ENCODE peak calls at places on chromosomes 7 and 10, in four cellular contexts. C is mammary epithelial cell; N is PC-9; Y is CD8-positive, alpha-beta T cell. E is an unnamed sample.

GRCh38 chr7:112161253-112162160 is 44.7 kb downstream of the DOCK4 start:
- DNase-seq in N (no peak), Y (no peak), C (no peak), E (no peak)

GRCh38 chr7:106346678-106347217 is 62.0 kb upstream of the NAMPT start:
- DNase-seq in N (peak; percentile 96), C (peak; percentile 94), Y (peak; percentile 53), E (peak; percentile 77)

GRCh38 chr7:149724661-149725425 is 48.5 kb downstream of the ZNF467 start:
- DNase-seq in C (no peak), Y (no peak), N (peak; percentile 12), E (no peak)

GRCh38 chr7:46685051-46685450 is 764.0 kb upstream of the IGFBP3 start:
- DNase-seq in C (no peak), Y (no peak), N (no peak), E (no peak)

GRCh38 chr7:41487229-41487861 is 215.5 kb downstream of the INHBA start:
- DNase-seq in N (no peak), C (no peak), Y (no peak), E (no peak)

GRCh38 chr10:3813986-3814831 is 29.2 kb upstream of the KLF6 start:
- DNase-seq in N (no peak), Y (no peak), C (peak; percentile 21), E (no peak)

GRCh38 chr7:5177060-5177459 is 13.0 kb upstream of the WIPI2 start:
- DNase-seq in Y (no peak), N (peak; percentile 54), C (peak; percentile 49), E (peak; percentile 24)

GRCh38 chr10:132942101-132942739 is at the start of gene CFAP46:
- DNase-seq in N (no peak), Y (no peak), C (no peak), E (peak; percentile 27)

GRCh38 chr7:65980478-65981250 is 1.3 kb downstream of the GUSB start:
- DNase-seq in N (no peak), Y (peak; percentile 55), C (no peak), E (no peak)

GRCh38 chr7:135723411-135723810 is 4.6 kb downstream of the SLC13A4 start:
- DNase-seq in Y (no peak), C (no peak), N (no peak), E (no peak)

GRCh38 chr7:121505021-121505420 is 108.9 kb upstream of the FAM3C start:
- DNase-seq in C (no peak), Y (no peak), N (no peak), E (no peak)

GRCh38 chr10:14540062-14540461 is 209.3 kb upstream of the FRMD4A start:
- DNase-seq in N (no peak), C (no peak), Y (no peak), E (no peak)
- H3K27ac ChIP-seq in N (no peak overlapping the region), C (no peak overlapping the region), Y (no peak overlapping the region), E (no peak overlapping the region)

GRCh38 chr10:106189254-106189653 is 975.3 kb downstream of the SORCS1 start:
- DNase-seq in C (no peak), Y (no peak), N (no peak), E (peak; percentile 22)
- TF ChIP-seq CTCF in C (peak; percentile 67), Y (no peak), N (peak; percentile 44), E (peak; percentile 19)

GRCh38 chr7:39073432-39073831 is 95.7 kb downstream of the POU6F2 start:
- DNase-seq in C (no peak), Y (no peak), N (peak; percentile 12), E (no peak)
- H3K27ac ChIP-seq in C (no peak overlapping the region), Y (no peak overlapping the region), N (no peak overlapping the region), E (no peak overlapping the region)

DNA sequence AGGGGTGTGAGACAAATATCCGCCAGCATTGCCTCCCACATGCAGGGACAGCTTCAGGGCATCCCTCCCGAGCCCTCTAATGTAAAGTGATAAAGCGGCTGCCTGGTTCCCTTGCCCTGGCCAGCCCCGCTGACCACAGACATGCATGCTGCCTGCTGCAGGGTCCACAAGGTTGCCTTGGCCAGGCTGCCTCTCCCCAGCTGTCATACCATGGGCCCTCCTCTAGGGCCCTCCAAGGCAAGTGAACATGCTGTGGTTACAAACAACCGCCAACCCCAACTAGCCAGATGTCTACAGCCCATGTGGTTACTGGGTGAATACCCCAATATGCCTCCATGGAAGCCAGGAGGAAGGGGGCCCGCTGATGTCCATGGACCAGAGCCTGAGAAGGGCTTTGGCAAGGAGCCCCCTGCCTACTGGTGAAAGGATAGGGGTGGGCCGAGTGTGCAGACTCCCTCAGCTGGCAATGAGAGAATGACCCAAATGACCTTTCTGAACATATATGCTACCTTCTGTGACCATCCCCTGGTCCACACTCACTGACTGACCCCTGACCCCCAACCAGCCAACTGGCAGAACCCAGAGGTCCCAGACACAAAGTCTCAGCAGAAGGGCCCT is 37.4 kb downstream of the GRID1 start:
- DNase-seq in Y (no peak), C (no peak), N (no peak), E (no peak)
- TF ChIP-seq CTCF in Y (no peak), C (no peak), N (no peak), E (no peak)

GRCh38 chr10:102919237-102919959 is 1.3 kb downstream of the CNNM2 start:
- DNase-seq in C (no peak), N (no peak), Y (peak; percentile 49), E (peak; percentile 13)

GRCh38 chr10:102917962-102918816 is at the start of gene CNNM2:
- DNase-seq in C (peak; percentile 99), Y (peak; percentile 99), N (peak; percentile 95), E (peak; percentile 99)

GRCh38 chr10:102916173-102916572 is 1.9 kb upstream of the CNNM2 start:
- DNase-seq in N (no peak), C (no peak), Y (no peak), E (no peak)

GRCh38 chr10:102918817-102919236 is 733 bp downstream of the CNNM2 start:
- DNase-seq in C (peak; percentile 20), N (no peak), Y (no peak), E (peak; percentile 28)

GRCh38 chr10:102917314-102917961 is 656 bp upstream of the CNNM2 start:
- DNase-seq in N (peak; percentile 51), C (peak; percentile 48), Y (peak; percentile 90), E (peak; percentile 70)
- H3K27ac ChIP-seq in N (peak overlapping the region; percentile 27), C (peak overlapping the region; percentile 54), Y (peak overlapping the region; percentile 84), E (peak overlapping the region; percentile 88)

GRCh38 chr10:10642741-10643280 is 374.9 kb upstream of the CELF2 start:
- DNase-seq in N (no peak), C (no peak), Y (no peak), E (no peak)
- TF ChIP-seq CTCF in N (no peak), C (no peak), Y (no peak), E (no peak)

DNA sequence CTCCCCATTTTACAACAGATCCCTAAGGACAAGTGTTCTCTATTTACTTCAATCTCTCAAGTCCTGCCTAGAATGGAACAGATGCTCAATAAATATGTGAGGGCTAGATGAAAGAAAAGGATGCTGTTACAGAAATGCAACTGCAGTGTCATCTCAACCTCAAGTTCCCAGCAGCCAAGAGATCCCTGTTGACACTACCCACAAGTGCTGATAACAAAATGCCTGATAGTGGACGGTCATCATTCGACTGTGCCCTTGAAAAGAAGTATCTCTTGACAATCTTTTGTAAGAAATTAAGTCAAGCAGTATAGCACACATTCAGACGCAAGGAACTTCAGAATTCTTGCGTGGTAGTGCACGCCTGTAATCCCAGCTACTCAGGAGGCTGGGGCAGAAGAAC is 133.2 kb downstream of the PARD3 start:
- DNase-seq in N (no peak), C (no peak), Y (no peak), E (no peak)
- H3K27ac ChIP-seq in N (no peak overlapping the region), C (no peak overlapping the region), Y (no peak overlapping the region), E (no peak overlapping the region)

DNA sequence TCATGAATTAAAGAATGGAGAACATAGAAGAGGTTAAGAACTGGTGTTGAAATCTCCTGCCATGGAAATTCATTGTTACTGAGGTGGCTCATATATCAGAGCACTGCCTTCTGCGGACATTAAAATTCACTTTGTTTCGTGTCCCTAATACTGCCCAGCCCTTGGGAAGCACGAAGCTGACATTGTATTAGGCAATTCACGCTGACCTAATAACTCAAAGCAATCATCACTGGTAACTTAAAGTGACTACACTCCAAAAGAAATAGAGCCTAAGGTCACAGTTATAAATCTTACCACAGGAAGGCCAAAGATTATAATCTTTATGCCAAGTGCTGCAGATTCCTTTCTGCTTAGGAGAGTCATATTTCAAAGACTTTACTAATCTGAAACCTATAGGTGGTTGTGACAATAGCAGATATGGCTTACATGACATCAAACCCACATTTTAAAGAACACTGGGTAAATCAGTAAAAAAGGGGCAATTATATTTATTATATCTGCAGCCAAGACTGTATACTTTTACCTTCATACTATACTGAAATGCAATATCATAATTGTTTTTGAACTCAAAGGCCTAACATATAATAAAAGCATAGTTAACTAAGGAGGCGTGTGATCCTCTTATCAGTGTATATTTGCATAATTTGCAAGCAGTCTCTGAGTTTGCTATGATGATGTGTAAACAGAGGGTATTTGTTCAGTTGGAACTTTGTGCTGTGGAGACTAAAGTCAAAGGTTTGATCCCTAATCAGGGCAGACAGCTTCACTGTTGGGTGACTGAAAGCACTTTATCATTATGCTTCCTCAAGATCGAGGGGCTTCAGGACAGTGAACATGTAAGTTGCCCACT is 51.9 kb upstream of the CAPZA2 start:
- DNase-seq in C (no peak), Y (no peak), N (peak; percentile 98), E (no peak)
- TF ChIP-seq CTCF in C (no peak), Y (no peak), N (no peak), E (no peak)

GRCh38 chr10:5625992-5626777 is 40.2 kb downstream of the ASB13 start:
- DNase-seq in C (no peak), Y (no peak), N (no peak), E (no peak)
- H3K27ac ChIP-seq in C (no peak overlapping the region), Y (no peak overlapping the region), N (no peak overlapping the region), E (no peak overlapping the region)